ENCODE peak calls at places on chromosomes 12 and 14, in seven cellular contexts. G is PC-3, V is foreskin keratinocyte, Y is lung, F is sigmoid colon, Z is tibial nerve, L is mesenchymal stem cell. R is an unnamed sample.

GRCh38 chr12:50979369-50980052 is 27.2 kb downstream of the HIGD1C start:
- DNase-seq in Z (no peak), F (no peak), Y (no peak), V (no peak), L (no peak), G (no peak), R (no peak)

GRCh38 chr12:1885605-1886245 is 32.7 kb downstream of the CACNA2D4 start:
- DNase-seq in G (no peak), V (no peak), Z (no peak), F (no peak), L (no peak), Y (no peak), R (no peak)

GRCh38 chr12:129753596-129753995 is 150.2 kb downstream of the TMEM132D start:
- DNase-seq in Y (no peak), L (no peak), F (no peak), G (no peak), V (no peak), Z (no peak), R (no peak)

GRCh38 chr14:101110729-101111619 is 207.5 kb upstream of the RTL1 start:
- DNase-seq in Y (peak; percentile 26), F (peak; percentile 45), V (no peak), Z (no peak), G (no peak), L (no peak), R (no peak)

GRCh38 chr12:113103756-113104450 is 31.7 kb downstream of the RASAL1 start:
- DNase-seq in F (no peak), G (peak; percentile 47), Z (no peak), Y (no peak), L (no peak), V (no peak), R (no peak)

GRCh38 chr12:75177997-75178396 is 31.6 kb downstream of the KCNC2 start:
- DNase-seq in L (peak; percentile 93), Y (no peak), Z (no peak), G (peak; percentile 92), V (peak; percentile 92), F (no peak), R (no peak)

GRCh38 chr14:51628230-51628629 is 23.5 kb upstream of the FRMD6 start:
- DNase-seq in Z (no peak), V (no peak), G (no peak), Y (no peak), L (no peak), F (no peak), R (no peak)

GRCh38 chr12:2034633-2035420 is 18.0 kb upstream of the CACNA1C start:
- DNase-seq in F (peak; percentile 94), Y (peak; percentile 81), G (peak; percentile 75), Z (peak; percentile 81), L (peak; percentile 68), V (peak; percentile 9), R (peak; percentile 86)

GRCh38 chr12:71439613-71440392 is at the start of gene LGR5:
- DNase-seq in G (peak; percentile 15), Z (no peak), F (no peak), Y (no peak), L (peak; percentile 39), V (no peak), R (peak; percentile 17)

GRCh38 chr12:59626382-59626781 is 30.6 kb downstream of the SLC16A7 start:
- DNase-seq in Z (no peak), Y (no peak), F (no peak), L (peak; percentile 29), G (peak; percentile 94), V (peak; percentile 61), R (no peak)

GRCh38 chr12:124703852-124704251 is 136.4 kb upstream of the NCOR2 start:
- DNase-seq in Z (no peak), Y (no peak), L (no peak), G (no peak), V (no peak), F (no peak), R (no peak)

GRCh38 chr14:69480136-69480535 is 4.4 kb upstream of the PLEKHD1 start:
- DNase-seq in L (no peak), Y (no peak), V (no peak), G (no peak), F (no peak), Z (no peak), R (no peak)

GRCh38 chr14:64938972-64939816 is 3.4 kb downstream of the GPX2 start:
- DNase-seq in V (no peak), Z (no peak), F (no peak), G (no peak), Y (peak; percentile 21), L (no peak), R (no peak)

GRCh38 chr14:95765016-95765415 is 51.1 kb upstream of the TCL1A start:
- DNase-seq in V (no peak), F (no peak), L (no peak), G (no peak), Z (no peak), Y (no peak), R (no peak)

GRCh38 chr14:70660967-70661871 is 19.5 kb downstream of the TTC9 start:
- DNase-seq in L (no peak), G (no peak), V (no peak), Y (no peak), Z (no peak), F (no peak), R (no peak)

GRCh38 chr14:76937181-76938091 is 91.1 kb downstream of the IRF2BPL start:
- DNase-seq in L (peak; percentile 84), Y (no peak), Z (no peak), V (no peak), G (no peak), F (no peak), R (peak; percentile 56)

GRCh38 chr12:14167005-14167628 is 185.7 kb upstream of the GRIN2B start:
- DNase-seq in L (peak; percentile 56), V (no peak), Z (peak; percentile 19), F (no peak), G (peak; percentile 73), Y (peak; percentile 46), R (no peak)

GRCh38 chr14:51419685-51420084 is 179.6 kb downstream of the TMX1 start:
- DNase-seq in L (no peak), Z (no peak), Y (no peak), F (no peak), G (no peak), V (no peak), R (no peak)

GRCh38 chr12:52924764-52925716 is 20.2 kb upstream of the KRT8 start:
- DNase-seq in V (no peak), Z (no peak), G (peak; percentile 89), Y (no peak), F (no peak), L (peak; percentile 91), R (no peak)

GRCh38 chr12:112162261-112162790 is 37.0 kb downstream of the TRAFD1 start:
- DNase-seq in G (no peak), V (no peak), L (no peak), F (peak; percentile 57), Y (no peak), Z (no peak), R (no peak)

GRCh38 chr12:17030338-17030737 is 424.4 kb upstream of the LMO3 start:
- DNase-seq in Y (no peak), L (no peak), V (no peak), F (no peak), Z (no peak), G (no peak), R (no peak)

DNA sequence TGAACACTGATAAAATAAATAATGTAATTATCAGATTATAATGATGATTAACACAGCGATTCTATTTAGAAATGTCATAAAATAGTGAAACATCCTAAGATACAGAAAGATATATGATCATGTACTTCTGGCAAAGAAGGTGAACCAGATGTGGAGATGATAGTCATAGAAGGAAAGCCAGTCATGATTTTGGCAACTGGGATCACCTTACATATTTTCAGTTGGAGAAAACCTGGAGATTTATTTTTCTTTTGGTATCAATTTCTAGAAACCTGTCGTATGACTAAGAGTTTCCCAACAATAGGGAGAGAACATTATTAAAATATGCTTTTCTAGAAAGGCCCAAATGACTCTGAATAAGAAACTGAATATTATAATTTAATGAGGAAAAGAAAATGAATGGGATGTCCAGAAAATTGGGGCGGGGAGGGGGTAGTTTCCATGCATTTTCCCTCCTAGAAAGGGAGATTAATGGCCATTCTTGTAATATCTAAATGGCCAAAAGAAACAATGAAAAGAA is 396.4 kb downstream of the ZFP36L1 start:
- DNase-seq in Y (no peak), Z (no peak), V (no peak), F (no peak), L (no peak), G (no peak), R (no peak)
- H3K4me1 ChIP-seq in Y (peaks cover 11% of the 10 kb centered on the region), Z (peaks cover 97% of the 10 kb centered on the region), V (no peaks in the 10 kb centered on the region), F (peaks cover 62% of the 10 kb centered on the region), L (peaks cover 5% of the 10 kb centered on the region), G (no peaks in the 10 kb centered on the region), R (peaks cover 73% of the 10 kb centered on the region)

GRCh38 chr12:108691154-108691994 is 39.9 kb downstream of the CORO1C start:
- DNase-seq in V (peak; percentile 98), L (peak; percentile 100), G (peak; percentile 100), F (peak; percentile 99), Z (peak; percentile 90), Y (peak; percentile 86), R (peak; percentile 89)

GRCh38 chr12:108693186-108693585 is 38.1 kb downstream of the CORO1C start:
- DNase-seq in Z (no peak), F (no peak), V (no peak), Y (no peak), G (no peak), L (no peak), R (no peak)

GRCh38 chr12:108694812-108695278 is 36.5 kb downstream of the CORO1C start:
- DNase-seq in V (peak; percentile 50), F (no peak), L (no peak), G (peak; percentile 69), Y (no peak), Z (no peak), R (no peak)

GRCh38 chr12:108691995-108692808 is 39.1 kb downstream of the CORO1C start:
- DNase-seq in Y (peak; percentile 67), Z (no peak), G (no peak), V (no peak), F (peak; percentile 76), L (peak; percentile 81), R (peak; percentile 24)

GRCh38 chr12:108693781-108694180 is 37.5 kb downstream of the CORO1C start:
- DNase-seq in F (no peak), Y (no peak), Z (no peak), L (no peak), V (no peak), G (no peak), R (no peak)
- H3K4me1 ChIP-seq in F (peaks cover 91% of the 10 kb centered on the region), Y (peaks cover 35% of the 10 kb centered on the region), Z (peaks cover 68% of the 10 kb centered on the region), L (peaks cover 25% of the 10 kb centered on the region), V (peaks cover 57% of the 10 kb centered on the region), G (peaks cover 85% of the 10 kb centered on the region), R (peaks cover 95% of the 10 kb centered on the region)

GRCh38 chr12:92140919-92141536 is 4.6 kb downstream of the BTG1 start:
- DNase-seq in Z (no peak), V (no peak), L (peak; percentile 8), Y (no peak), F (no peak), G (no peak), R (no peak)
- H3K4me1 ChIP-seq in Z (peaks cover 44% of the 10 kb centered on the region), V (peaks cover 53% of the 10 kb centered on the region), L (no peaks in the 10 kb centered on the region), Y (peaks cover 17% of the 10 kb centered on the region), F (peaks cover 23% of the 10 kb centered on the region), G (peaks cover 37% of the 10 kb centered on the region), R (peaks cover 25% of the 10 kb centered on the region)

DNA sequence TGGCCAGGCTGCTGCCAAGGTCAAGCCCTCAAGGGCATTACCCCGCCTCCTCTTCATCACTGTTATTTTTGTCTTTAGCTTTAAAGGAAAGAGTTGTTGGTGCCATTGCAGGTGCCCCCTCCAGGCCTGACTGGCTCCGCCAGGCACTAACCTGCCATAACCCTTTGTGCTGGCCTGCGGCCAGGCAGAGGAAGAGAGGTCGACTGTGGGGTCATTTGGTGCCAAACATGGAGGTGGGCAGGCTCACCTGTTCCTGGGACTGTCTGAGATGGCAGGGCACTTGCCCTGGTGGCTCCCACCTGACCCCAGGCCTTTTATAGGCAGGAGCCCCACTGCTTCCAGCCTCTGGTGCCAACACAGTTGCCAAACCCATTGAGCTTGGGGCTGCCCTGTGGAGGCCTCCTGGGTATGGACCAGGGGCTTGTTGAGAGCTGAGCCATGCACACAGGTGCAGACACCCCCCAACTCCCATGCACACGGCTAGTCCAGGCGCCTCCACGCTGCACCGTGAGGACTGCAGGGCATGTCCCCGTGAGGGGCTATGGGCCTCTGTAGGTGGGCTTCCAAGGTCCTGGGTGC is 29.4 kb upstream of the PLD4 start:
- DNase-seq in F (no peak), Z (no peak), G (no peak), Y (peak; percentile 28), V (no peak), L (no peak), R (no peak)
- H3K4me1 ChIP-seq in F (peaks cover 19% of the 10 kb centered on the region), Z (peaks cover 25% of the 10 kb centered on the region), G (no peaks in the 10 kb centered on the region), Y (no peaks in the 10 kb centered on the region), V (no peaks in the 10 kb centered on the region), L (peaks cover 16% of the 10 kb centered on the region), R (peaks cover 5% of the 10 kb centered on the region)